ENCODE peak calls at places on chromosomes 2 and 18, in ten cellular contexts. X is upper lobe of left lung, M is HepG2, K is stomach, V is tibial nerve, Y is sigmoid colon, Z is transverse colon, E is A549, A is H1, C is suprapubic skin. J is an unnamed sample.
A peak's percentile ranks its signal among the peaks of the same experiment; 100 is the strongest.

GRCh38 chr2:79320871-79321270 is 161.3 kb upstream of the REG3A start:
- DNase-seq in Y (no peak), X (no peak), A (no peak), C (no peak), E (no peak), Z (no peak), K (no peak), V (no peak), M (no peak), J (no peak)

GRCh38 chr2:96143231-96143847 is 1.9 kb downstream of the DUSP2 start:
- DNase-seq in M (no peak), A (no peak), E (no peak), Z (no peak), X (no peak), K (no peak), C (peak; percentile 44), Y (peak; percentile 56), V (no peak), J (no peak)

GRCh38 chr18:13716916-13717315 is 9.4 kb downstream of the FAM210A start:
- DNase-seq in C (no peak), Y (no peak), Z (no peak), M (no peak), K (no peak), E (no peak), V (no peak), X (no peak), A (no peak), J (no peak)

GRCh38 chr2:239327536-239328305 is 73.1 kb downstream of the HDAC4 start:
- DNase-seq in Z (no peak), K (no peak), X (no peak), M (no peak), Y (no peak), E (no peak), A (no peak), V (no peak), C (peak; percentile 62), J (peak; percentile 74)

GRCh38 chr2:234826676-234827075 is 125.1 kb upstream of the SH3BP4 start:
- DNase-seq in X (no peak), E (no peak), A (no peak), M (no peak), V (no peak), Z (no peak), Y (no peak), K (no peak), C (no peak), J (no peak)

GRCh38 chr2:195543902-195544894 is 112.8 kb upstream of the SLC39A10 start:
- DNase-seq in C (no peak), Z (no peak), V (no peak), X (no peak), A (no peak), Y (no peak), M (peak; percentile 44), K (no peak), E (peak; percentile 83), J (no peak)

GRCh38 chr2:218422403-218423086 is 3.6 kb downstream of the VIL1 start:
- DNase-seq in C (no peak), Z (no peak), M (no peak), K (no peak), E (no peak), A (no peak), V (no peak), X (no peak), Y (no peak), J (no peak)

GRCh38 chr2:230218411-230218810 is 1.4 kb downstream of the SP110 start:
- DNase-seq in M (no peak), X (no peak), A (no peak), Y (no peak), C (no peak), Z (no peak), K (no peak), E (no peak), V (no peak), J (no peak)

GRCh38 chr2:240835528-240835927 is 15.5 kb upstream of the KIF1A start:
- DNase-seq in X (peak; percentile 29), A (no peak), V (no peak), Z (no peak), M (no peak), Y (no peak), E (no peak), C (peak; percentile 29), K (no peak), J (no peak)

GRCh38 chr2:190451561-190452176 is 43.5 kb downstream of the MFSD6 start:
- DNase-seq in K (no peak), X (no peak), Y (no peak), Z (no peak), C (no peak), E (no peak), M (no peak), A (no peak), V (no peak), J (no peak)

GRCh38 chr2:16288371-16289112 is 348.2 kb downstream of the MYCN start:
- DNase-seq in Y (no peak), V (no peak), Z (no peak), A (no peak), K (no peak), C (no peak), X (no peak), M (no peak), E (no peak), J (no peak)

GRCh38 chr2:1049691-1050090 is 99.0 kb downstream of the SNTG2 start:
- DNase-seq in Y (no peak), K (no peak), Z (no peak), A (no peak), E (no peak), X (no peak), M (no peak), V (no peak), C (no peak), J (no peak)

GRCh38 chr2:70091816-70092215 is 4.5 kb downstream of the PCBP1 start:
- DNase-seq in M (no peak), C (no peak), E (no peak), V (no peak), A (no peak), X (no peak), Y (no peak), K (no peak), Z (no peak), J (no peak)

GRCh38 chr2:229202646-229203045 is 68.4 kb downstream of the PID1 start:
- DNase-seq in M (no peak), E (no peak), A (no peak), K (no peak), V (no peak), C (no peak), Z (no peak), X (no peak), Y (no peak), J (no peak)

GRCh38 chr18:57898506-57899124 is 95.5 kb upstream of the ATP8B1 start:
- DNase-seq in V (no peak), Y (no peak), Z (no peak), C (no peak), A (no peak), M (no peak), K (no peak), X (no peak), E (peak; percentile 16), J (no peak)

GRCh38 chr2:124586210-124586609 is 561.1 kb downstream of the CNTNAP5 start:
- DNase-seq in A (no peak), V (no peak), Y (no peak), M (no peak), X (peak; percentile 17), Z (no peak), E (no peak), K (no peak), C (no peak), J (no peak)
- TF ChIP-seq EP300 in A (no peak), V (no peak), Y (no peak), M (no peak), X (no peak), Z (no peak), E (no peak), K (no peak), C (no peak), J (no peak)

DNA sequence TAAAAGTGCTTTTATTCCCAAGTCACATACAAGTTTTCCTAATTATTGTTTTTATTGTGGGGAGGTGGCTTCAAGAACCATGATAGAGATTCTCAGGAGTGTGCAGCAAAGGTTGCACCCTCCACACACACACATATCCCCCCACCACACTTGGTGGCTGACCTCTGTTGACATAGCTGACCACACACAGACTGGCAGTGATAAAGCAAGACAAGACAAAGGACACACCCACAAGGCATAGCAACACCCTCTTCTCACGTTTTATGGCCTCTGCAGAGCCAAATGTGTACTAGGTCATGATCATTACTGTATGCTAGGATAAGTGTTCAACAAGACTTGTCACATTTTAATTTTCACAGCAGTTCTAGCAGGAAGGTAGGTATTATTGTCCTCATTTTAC is 143.0 kb upstream of the EPC2 start:
- DNase-seq in M (no peak), Y (no peak), E (peak; percentile 10), K (no peak), C (no peak), Z (no peak), V (no peak), A (no peak), X (no peak), J (no peak)
- TF ChIP-seq POLR2A in M (no peak), Y (no peak), E (no peak), K (no peak), C (no peak), Z (no peak), V (no peak), A (no peak), X (no peak), J (no peak)

DNA sequence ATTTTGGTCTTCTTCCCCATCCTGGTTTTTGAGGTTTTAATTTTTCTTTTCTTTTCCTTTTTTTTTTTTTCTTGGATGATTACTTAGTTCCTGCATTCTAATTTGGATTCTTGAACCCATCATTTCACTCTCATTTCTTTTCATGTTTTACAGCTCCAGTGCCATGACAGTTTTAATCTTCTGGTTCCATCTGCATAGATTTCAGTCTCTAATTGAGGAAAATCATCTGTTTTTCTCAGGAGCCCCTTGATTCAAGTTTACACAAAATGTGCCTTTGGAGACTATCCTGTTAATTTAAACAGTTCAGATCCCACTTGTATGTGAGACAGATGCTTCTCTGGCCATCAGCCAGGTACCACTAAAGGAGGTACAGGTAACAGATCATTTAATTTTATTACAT is 379.9 kb downstream of the PIK3C3 start:
- DNase-seq in K (no peak), X (no peak), E (no peak), Z (no peak), Y (no peak), A (no peak), C (no peak), M (no peak), V (no peak), J (no peak)
- TF ChIP-seq EP300 in K (no peak), X (no peak), E (no peak), Z (no peak), Y (no peak), A (no peak), C (no peak), M (no peak), V (no peak), J (no peak)

DNA sequence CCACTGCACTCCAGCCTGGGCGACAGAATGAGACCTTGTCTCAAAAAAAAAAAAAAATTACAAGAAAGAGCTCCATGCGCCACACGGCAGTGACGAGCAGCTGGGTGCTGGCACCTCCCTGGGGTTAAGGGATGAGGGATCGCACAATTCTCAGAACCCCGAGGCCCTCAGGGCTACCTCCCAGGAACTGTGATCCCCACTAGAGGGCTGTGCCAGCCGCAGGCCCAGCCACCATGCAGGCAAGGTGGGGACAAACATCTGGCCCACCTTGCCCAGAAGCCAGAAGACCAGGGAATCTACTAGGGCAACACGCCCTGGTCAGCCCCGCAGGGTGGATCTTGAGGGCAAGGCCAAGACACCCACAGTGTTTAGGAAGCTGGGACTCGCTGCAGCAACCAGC is 6.6 kb downstream of the SAG start:
- DNase-seq in M (no peak), X (no peak), Y (no peak), K (no peak), C (no peak), A (no peak), Z (no peak), V (no peak), E (no peak), J (no peak)
- TF ChIP-seq POLR2A in M (no peak), X (no peak), Y (no peak), K (no peak), C (no peak), A (no peak), Z (no peak), V (no peak), E (no peak), J (no peak)

J was measured in ovary.